ENCODE peak calls at places on chromosomes 3 and 15, in seven cellular contexts. V is IMR-90, S is H9, T is neuronal stem cell, L is mesenchymal stem cell, H is H1, O is trophoblast cell. Y is an unnamed sample.

GRCh38 chr3:61451841-61452240 is 109.5 kb upstream of the PTPRG start:
- DNase-seq in L (no peak), S (no peak), V (peak; percentile 28), O (peak; percentile 39), H (no peak), T (no peak), Y (no peak)

GRCh38 chr3:122942937-122943827 is 84.4 kb downstream of the SEMA5B start:
- DNase-seq in H (peak; percentile 96), S (peak; percentile 89), O (peak; percentile 89), V (peak; percentile 40), T (peak; percentile 67), L (peak; percentile 61), Y (peak; percentile 90)

GRCh38 chr3:117358717-117359314 is 649.2 kb downstream of the TUSC7 start:
- DNase-seq in T (no peak), V (no peak), L (no peak), S (no peak), O (no peak), H (no peak), Y (no peak)

GRCh38 chr3:124600765-124601164 is 129.5 kb upstream of the UMPS start:
- DNase-seq in T (no peak), L (no peak), V (no peak), H (no peak), S (no peak), O (no peak), Y (no peak)

GRCh38 chr15:55151621-55152020 is 45.1 kb downstream of the RSL24D1 start:
- DNase-seq in T (no peak), S (no peak), L (no peak), H (no peak), V (no peak), O (no peak), Y (no peak)

GRCh38 chr3:101549473-101549872 is 12.2 kb upstream of the TRMT10C start:
- DNase-seq in O (no peak), S (no peak), T (no peak), L (no peak), V (no peak), H (no peak), Y (no peak)

GRCh38 chr3:12489832-12490231 is 5.6 kb downstream of the TSEN2 start:
- DNase-seq in V (no peak), L (no peak), S (no peak), T (no peak), O (no peak), H (no peak), Y (peak; percentile 39)

GRCh38 chr3:24119321-24119751 is 174.2 kb downstream of the NR1D2 start:
- DNase-seq in T (no peak), L (peak; percentile 36), O (peak; percentile 48), H (no peak), V (peak; percentile 67), S (no peak), Y (no peak)

GRCh38 chr15:90441011-90441410 is 53.0 kb downstream of the IQGAP1 start:
- DNase-seq in O (no peak), T (no peak), H (no peak), L (no peak), V (no peak), S (no peak), Y (no peak)

GRCh38 chr3:54056521-54056920 is 65.8 kb upstream of the CACNA2D3 start:
- DNase-seq in L (no peak), O (peak; percentile 56), H (no peak), T (no peak), V (no peak), S (no peak), Y (no peak)

GRCh38 chr15:78083687-78084358 is 6.3 kb upstream of the TBC1D2B start:
- DNase-seq in L (peak; percentile 16), T (no peak), S (no peak), V (no peak), O (no peak), H (no peak), Y (no peak)

GRCh38 chr3:186464424-186465093 is 79.6 kb downstream of the CRYGS start:
- DNase-seq in L (no peak), T (no peak), V (no peak), O (peak; percentile 16), S (peak; percentile 43), H (peak; percentile 44), Y (peak; percentile 69)

GRCh38 chr15:66875588-66876422 is 173.8 kb downstream of the SMAD6 start:
- DNase-seq in H (peak; percentile 48), S (no peak), O (no peak), T (no peak), L (no peak), V (peak; percentile 25), Y (no peak)

GRCh38 chr3:180612363-180612762 is 10.4 kb downstream of the TTC14 start:
- DNase-seq in O (peak; percentile 51), L (no peak), H (no peak), V (no peak), T (no peak), S (no peak), Y (no peak)

GRCh38 chr15:100384108-100384410 is 42.3 kb upstream of the ADAMTS17 start:
- DNase-seq in V (no peak), S (no peak), O (no peak), L (no peak), H (no peak), T (no peak), Y (no peak)

GRCh38 chr15:100307241-100307855 is 34.4 kb downstream of the ADAMTS17 start:
- DNase-seq in O (no peak), T (no peak), L (no peak), H (no peak), S (no peak), V (no peak), Y (no peak)

GRCh38 chr3:32998631-32999451 is 47.4 kb downstream of the CCR4 start:
- DNase-seq in T (no peak), H (no peak), S (no peak), V (no peak), O (no peak), L (no peak), Y (no peak)

GRCh38 chr3:178482981-178483380 is 53.3 kb upstream of the KCNMB2 start:
- DNase-seq in L (no peak), O (no peak), V (no peak), S (no peak), H (no peak), T (no peak), Y (no peak)

GRCh38 chr3:106114848-106115247 is 246.0 kb upstream of the CBLB start:
- DNase-seq in S (no peak), H (no peak), V (peak; percentile 44), L (peak; percentile 48), T (no peak), O (no peak), Y (no peak)

GRCh38 chr3:186705882-186706780 is 11.0 kb upstream of the KNG1 start:
- DNase-seq in O (no peak), T (no peak), S (no peak), L (no peak), V (no peak), H (no peak), Y (no peak)

GRCh38 chr3:184339016-184339415 is 1.6 kb downstream of the FAM131A start:
- DNase-seq in T (no peak), H (no peak), L (no peak), S (no peak), V (no peak), O (no peak), Y (no peak)

GRCh38 chr15:69797051-69797595 is 300.6 kb downstream of the TLE3 start:
- DNase-seq in V (no peak), T (no peak), S (peak; percentile 8), L (no peak), H (no peak), O (no peak), Y (no peak)

GRCh38 chr15:92435145-92435544 is 41.5 kb downstream of the ST8SIA2 start:
- DNase-seq in O (no peak), S (no peak), T (no peak), H (no peak), L (no peak), V (no peak), Y (no peak)

GRCh38 chr3:78858910-78859309 is 908.9 kb downstream of the ROBO1 start:
- DNase-seq in H (no peak), S (no peak), L (peak; percentile 53), O (no peak), T (no peak), V (no peak), Y (no peak)

GRCh38 chr15:61556037-61556648 is 327.0 kb upstream of the RORA start:
- DNase-seq in T (no peak), V (peak; percentile 3), H (no peak), O (peak; percentile 77), S (no peak), L (peak; percentile 29), Y (peak; percentile 64)

GRCh38 chr15:69067296-69067695 is 52.8 kb downstream of the NOX5 start:
- DNase-seq in S (peak; percentile 10), H (no peak), L (no peak), O (no peak), T (no peak), V (no peak), Y (no peak)

GRCh38 chr15:40459391-40460015 is 11.3 kb upstream of the CHST14 start:
- DNase-seq in V (no peak), O (no peak), H (no peak), T (no peak), S (no peak), L (no peak), Y (no peak)

GRCh38 chr3:159028706-159029105 is 226.9 kb downstream of the MFSD1 start:
- DNase-seq in O (no peak), L (no peak), H (no peak), T (no peak), S (no peak), V (no peak), Y (peak; percentile 47)
- H3K4me2 ChIP-seq in O (no peak overlapping the region), L (no peak overlapping the region), H (no peak overlapping the region), T (no peak overlapping the region), S (no peak overlapping the region), V (no peak overlapping the region), Y (no peak overlapping the region)

DNA sequence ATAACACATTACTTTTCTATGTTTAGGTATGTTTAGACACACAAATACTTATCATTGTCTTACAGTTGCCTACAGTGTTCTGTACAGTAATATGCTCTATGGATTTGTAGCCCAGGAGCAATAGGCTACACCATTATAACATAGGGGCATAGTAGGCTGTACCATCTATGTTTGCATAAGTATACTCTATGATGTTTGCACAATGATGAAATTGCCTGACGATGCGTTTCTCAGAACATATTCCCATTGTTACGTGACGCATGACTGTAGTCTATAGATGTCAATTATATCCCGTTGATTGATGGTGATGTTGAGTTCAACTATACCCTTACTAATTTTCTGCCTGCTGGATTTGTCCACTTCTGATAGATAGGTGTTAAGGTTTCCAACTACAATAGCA is 139.4 kb upstream of the PFN2 start:
- DNase-seq in T (no peak), H (no peak), V (no peak), S (no peak), L (no peak), O (peak; percentile 16), Y (no peak)
- H3K23ac ChIP-seq in T (no peak overlapping the region), H (no peak overlapping the region), V (no peak overlapping the region), S (no peak overlapping the region), L (no peak overlapping the region), O (no peak overlapping the region), Y (no peak overlapping the region)

GRCh38 chr3:28915711-28916481 is 365.0 kb upstream of the RBMS3 start:
- DNase-seq in V (peak; percentile 91), O (peak; percentile 10), H (no peak), L (peak; percentile 80), S (peak; percentile 43), T (peak; percentile 37), Y (peak; percentile 78)
- H3K4me2 ChIP-seq in V (peak overlapping the region; percentile 21), O (no peak overlapping the region), H (no peak overlapping the region), L (no peak overlapping the region), S (no peak overlapping the region), T (no peak overlapping the region), Y (no peak overlapping the region)

DNA sequence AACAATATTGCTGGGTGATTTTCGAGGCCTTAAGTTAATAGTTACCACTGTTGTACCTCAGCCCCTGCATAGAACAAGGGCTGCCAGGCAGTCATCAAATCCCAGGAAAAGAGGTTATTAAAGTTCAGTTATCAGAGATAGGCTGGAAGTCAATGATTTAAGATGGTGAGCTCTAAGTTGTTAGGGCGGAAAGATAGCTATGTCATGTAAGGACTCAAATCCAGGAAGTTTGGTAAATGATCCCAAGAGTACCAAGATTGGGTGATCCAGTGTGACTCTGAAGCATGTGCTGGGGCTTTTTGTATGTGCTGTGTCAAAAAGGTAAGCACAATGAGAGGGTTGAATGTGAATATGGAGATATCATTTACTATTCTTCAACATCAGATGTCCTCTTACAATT is 287.9 kb downstream of the NLGN1 start:
- DNase-seq in H (no peak), O (no peak), T (no peak), V (no peak), L (no peak), S (no peak), Y (no peak)
- H3K23ac ChIP-seq in H (no peak overlapping the region), O (no peak overlapping the region), T (no peak overlapping the region), V (no peak overlapping the region), L (no peak overlapping the region), S (no peak overlapping the region), Y (no peak overlapping the region)

Y was measured in mesendoderm.